ENCODE peak calls at places on chromosomes 4 and X, in six cellular contexts. One of them, this sample, is unnamed.

GRCh38 chr4:168928346-168928745 is 81.7 kb downstream of the CBR4 start:
- DNase-seq in left ventricle myocardium inferior: no peak
- DNase-seq in bronchial epithelial cell: peak
- DNase-seq in neuronal stem cell: no peak
- DNase-seq in cardiac muscle cell: no peak
- DNase-seq in NCI-H748 treated with DMSO at 0.1 percent for 48 hours: no peak
- DNase-seq in this sample: no peak

GRCh38 chr4:140013088-140013487 is 140.9 kb downstream of the MAML3 start:
- DNase-seq in left ventricle myocardium inferior: no peak
- DNase-seq in bronchial epithelial cell: no peak
- DNase-seq in NCI-H748 treated with DMSO at 0.1 percent for 48 hours: no peak
- DNase-seq in cardiac muscle cell: no peak
- DNase-seq in neuronal stem cell: no peak
- DNase-seq in this sample: no peak

GRCh38 chr4:102420563-102421221 is 75.4 kb upstream of the SLC39A8 start:
- DNase-seq in neuronal stem cell: no peak
- DNase-seq in left ventricle myocardium inferior: no peak
- DNase-seq in bronchial epithelial cell: peak
- DNase-seq in NCI-H748 treated with DMSO at 0.1 percent for 48 hours: no peak
- DNase-seq in cardiac muscle cell: no peak
- DNase-seq in this sample: no peak

GRCh38 chr4:80592950-80593349 is 257.4 kb downstream of the CFAP299 start:
- DNase-seq in neuronal stem cell: no peak
- DNase-seq in NCI-H748 treated with DMSO at 0.1 percent for 48 hours: no peak
- DNase-seq in bronchial epithelial cell: no peak
- DNase-seq in left ventricle myocardium inferior: no peak
- DNase-seq in cardiac muscle cell: no peak
- DNase-seq in this sample: no peak

GRCh38 chr4:121272526-121272925 is 108.3 kb downstream of the QRFPR start:
- DNase-seq in cardiac muscle cell: no peak
- DNase-seq in bronchial epithelial cell: peak
- DNase-seq in neuronal stem cell: no peak
- DNase-seq in NCI-H748 treated with DMSO at 0.1 percent for 48 hours: no peak
- DNase-seq in left ventricle myocardium inferior: no peak
- DNase-seq in this sample: no peak

GRCh38 chr4:1579834-1580686 is 104.1 kb downstream of the FAM53A start:
- DNase-seq in NCI-H748 treated with DMSO at 0.1 percent for 48 hours: peak
- DNase-seq in left ventricle myocardium inferior: peak
- DNase-seq in neuronal stem cell: peak
- DNase-seq in cardiac muscle cell: peak
- DNase-seq in bronchial epithelial cell: peak
- DNase-seq in this sample: peak

GRCh38 chr4:18570370-18570769 is 548.8 kb upstream of the LCORL start:
- DNase-seq in neuronal stem cell: no peak
- DNase-seq in cardiac muscle cell: no peak
- DNase-seq in NCI-H748 treated with DMSO at 0.1 percent for 48 hours: no peak
- DNase-seq in left ventricle myocardium inferior: no peak
- DNase-seq in bronchial epithelial cell: no peak
- DNase-seq in this sample: no peak

GRCh38 chr4:1043658-1044468 is 32.4 kb downstream of the FGFRL1 start:
- DNase-seq in NCI-H748 treated with DMSO at 0.1 percent for 48 hours: no peak
- DNase-seq in left ventricle myocardium inferior: peak
- DNase-seq in cardiac muscle cell: no peak
- DNase-seq in neuronal stem cell: peak
- DNase-seq in bronchial epithelial cell: peak
- DNase-seq in this sample: peak

GRCh38 chr4:100054071-100054470 is 104.0 kb upstream of the H2AZ1 start:
- DNase-seq in cardiac muscle cell: no peak
- DNase-seq in NCI-H748 treated with DMSO at 0.1 percent for 48 hours: no peak
- DNase-seq in neuronal stem cell: no peak
- DNase-seq in bronchial epithelial cell: no peak
- DNase-seq in left ventricle myocardium inferior: no peak
- DNase-seq in this sample: no peak

GRCh38 chrX:154495472-154495922 is 5.1 kb upstream of the SLC10A3 start:
- DNase-seq in bronchial epithelial cell: no peak
- DNase-seq in NCI-H748 treated with DMSO at 0.1 percent for 48 hours: no peak
- DNase-seq in cardiac muscle cell: no peak
- DNase-seq in left ventricle myocardium inferior: no peak
- DNase-seq in neuronal stem cell: no peak
- DNase-seq in this sample: no peak

GRCh38 chr4:168480991-168481588 is 798 bp upstream of the DDX60L start:
- DNase-seq in bronchial epithelial cell: peak
- DNase-seq in neuronal stem cell: no peak
- DNase-seq in left ventricle myocardium inferior: no peak
- DNase-seq in NCI-H748 treated with DMSO at 0.1 percent for 48 hours: no peak
- DNase-seq in cardiac muscle cell: no peak
- DNase-seq in this sample: no peak

GRCh38 chr4:84799318-84799717 is 167.2 kb downstream of the WDFY3 start:
- DNase-seq in bronchial epithelial cell: peak
- DNase-seq in NCI-H748 treated with DMSO at 0.1 percent for 48 hours: no peak
- DNase-seq in cardiac muscle cell: no peak
- DNase-seq in left ventricle myocardium inferior: no peak
- DNase-seq in neuronal stem cell: no peak
- DNase-seq in this sample: no peak

GRCh38 chr4:40626183-40626990 is 3.3 kb downstream of the RBM47 start:
- DNase-seq in neuronal stem cell: no peak
- DNase-seq in NCI-H748 treated with DMSO at 0.1 percent for 48 hours: no peak
- DNase-seq in left ventricle myocardium inferior: no peak
- DNase-seq in bronchial epithelial cell: peak
- DNase-seq in cardiac muscle cell: no peak
- DNase-seq in this sample: no peak

GRCh38 chr4:123408471-123409084 is 12.0 kb downstream of the SPRY1 start:
- DNase-seq in neuronal stem cell: no peak
- DNase-seq in bronchial epithelial cell: no peak
- DNase-seq in left ventricle myocardium inferior: no peak
- DNase-seq in NCI-H748 treated with DMSO at 0.1 percent for 48 hours: no peak
- DNase-seq in cardiac muscle cell: no peak
- DNase-seq in this sample: no peak